ENCODE peak calls at places on chromosomes 11 and 22, in four cellular contexts. One of them, this sample, is unnamed.

GRCh38 chr11:122920579-122920978 is 38.0 kb downstream of the JHY start:
- DNase-seq in breast epithelium: no peak
- DNase-seq in A549: no peak
- DNase-seq in heart left ventricle: no peak
- DNase-seq in this sample: no peak

GRCh38 chr11:729492-730074 is 17.7 kb upstream of the TALDO1 start:
- DNase-seq in heart left ventricle: peak; percentile 47
- DNase-seq in A549: no peak
- DNase-seq in breast epithelium: no peak
- DNase-seq in this sample: peak; percentile 91

GRCh38 chr22:50308597-50308935 is 1.1 kb upstream of the PLXNB2 start:
- DNase-seq in heart left ventricle: peak; percentile 93
- DNase-seq in breast epithelium: peak; percentile 68
- DNase-seq in A549: no peak
- DNase-seq in this sample: no peak

GRCh38 chr11:46247090-46247489 is 30.4 kb upstream of the CREB3L1 start:
- DNase-seq in A549: no peak
- DNase-seq in heart left ventricle: no peak
- DNase-seq in breast epithelium: no peak
- DNase-seq in this sample: no peak

GRCh38 chr11:119120639-119121007 is 757 bp upstream of the HINFP start:
- DNase-seq in breast epithelium: no peak
- DNase-seq in A549: no peak
- DNase-seq in heart left ventricle: no peak
- DNase-seq in this sample: no peak

GRCh38 chr22:18048441-18048898 is 24.1 kb upstream of the MICAL3 start:
- DNase-seq in breast epithelium: peak; percentile 64
- DNase-seq in heart left ventricle: no peak
- DNase-seq in A549: no peak
- DNase-seq in this sample: no peak

GRCh38 chr11:111765984-111766833 is at the start of gene PPP2R1B:
- DNase-seq in A549: peak; percentile 82
- DNase-seq in breast epithelium: peak; percentile 62
- DNase-seq in heart left ventricle: peak; percentile 88
- DNase-seq in this sample: peak; percentile 74

GRCh38 chr22:42299586-42300285 is 29.3 kb upstream of the TCF20 start:
- DNase-seq in breast epithelium: no peak
- DNase-seq in A549: no peak
- DNase-seq in heart left ventricle: no peak
- DNase-seq in this sample: no peak

GRCh38 chr11:122287401-122287800 is 171.4 kb upstream of the BLID start:
- DNase-seq in heart left ventricle: no peak
- DNase-seq in A549: no peak
- DNase-seq in breast epithelium: no peak
- DNase-seq in this sample: no peak

GRCh38 chr11:116901211-116901610 is 63.8 kb upstream of the APOA1 start:
- DNase-seq in breast epithelium: no peak
- DNase-seq in A549: no peak
- DNase-seq in heart left ventricle: no peak
- DNase-seq in this sample: no peak

GRCh38 chr11:65574963-65575567 is 788 bp upstream of the EHBP1L1 start:
- DNase-seq in breast epithelium: no peak
- DNase-seq in A549: no peak
- DNase-seq in heart left ventricle: no peak
- DNase-seq in this sample: no peak

GRCh38 chr11:12046636-12047236 is 38.3 kb upstream of the DKK3 start:
- DNase-seq in heart left ventricle: no peak
- DNase-seq in breast epithelium: no peak
- DNase-seq in A549: no peak
- DNase-seq in this sample: no peak

GRCh38 chr22:50282361-50283144 is 12.4 kb upstream of the MAPK11 start:
- DNase-seq in heart left ventricle: no peak
- DNase-seq in A549: peak; percentile 73
- DNase-seq in breast epithelium: peak; percentile 93
- DNase-seq in this sample: no peak

GRCh38 chr11:44989831-44990566 is 39.3 kb upstream of the TP53I11 start:
- DNase-seq in A549: no peak
- DNase-seq in breast epithelium: no peak
- DNase-seq in heart left ventricle: peak; percentile 86
- DNase-seq in this sample: no peak

GRCh38 chr11:12448131-12448939 is 71.0 kb downstream of the PARVA start:
- DNase-seq in A549: no peak
- DNase-seq in heart left ventricle: no peak
- DNase-seq in breast epithelium: no peak
- DNase-seq in this sample: no peak

GRCh38 chr11:13210424-13210823 is 67.2 kb upstream of the BMAL1 start:
- DNase-seq in breast epithelium: peak; percentile 64
- DNase-seq in A549: peak; percentile 72
- DNase-seq in heart left ventricle: no peak
- DNase-seq in this sample: no peak

GRCh38 chr22:47195156-47195675 is 432.8 kb downstream of the TBC1D22A start:
- DNase-seq in A549: no peak
- DNase-seq in breast epithelium: no peak
- DNase-seq in heart left ventricle: no peak
- DNase-seq in this sample: no peak

GRCh38 chr11:40388097-40388818 is 1071.2 kb downstream of the LRRC4C start:
- DNase-seq in breast epithelium: no peak
- DNase-seq in A549: no peak
- DNase-seq in heart left ventricle: no peak
- DNase-seq in this sample: no peak

GRCh38 chr11:117907276-117908110 is 21.7 kb downstream of the TMPRSS13 start:
- DNase-seq in A549: peak; percentile 65
- DNase-seq in breast epithelium: peak; percentile 59
- DNase-seq in heart left ventricle: peak; percentile 91
- DNase-seq in this sample: peak; percentile 22

GRCh38 chr22:47575291-47575690 is 812.8 kb downstream of the TBC1D22A start:
- DNase-seq in heart left ventricle: no peak
- DNase-seq in breast epithelium: no peak
- DNase-seq in A549: no peak
- DNase-seq in this sample: no peak

GRCh38 chr22:19610518-19611253 is 86.5 kb upstream of the CLDN5 start:
- DNase-seq in A549: no peak
- DNase-seq in heart left ventricle: no peak
- DNase-seq in breast epithelium: no peak
- DNase-seq in this sample: no peak

GRCh38 chr22:33819743-33820142 is 100.5 kb downstream of the LARGE1 start:
- DNase-seq in A549: no peak
- DNase-seq in heart left ventricle: no peak
- DNase-seq in breast epithelium: no peak
- DNase-seq in this sample: no peak

GRCh38 chr11:64924910-64925284 is 408 bp downstream of the PPP2R5B start:
- DNase-seq in heart left ventricle: no peak
- DNase-seq in breast epithelium: no peak
- DNase-seq in A549: peak; percentile 51
- DNase-seq in this sample: peak; percentile 56

GRCh38 chr11:12772324-12772723 is 98.1 kb downstream of the TEAD1 start:
- DNase-seq in breast epithelium: no peak
- DNase-seq in heart left ventricle: no peak
- DNase-seq in A549: no peak
- DNase-seq in this sample: no peak

GRCh38 chr22:43101306-43101705 is 9.2 kb upstream of the BIK start:
- DNase-seq in A549: no peak
- DNase-seq in breast epithelium: no peak
- DNase-seq in heart left ventricle: no peak
- DNase-seq in this sample: no peak

GRCh38 chr11:88555018-88555828 is 217.7 kb upstream of the CTSC start:
- DNase-seq in A549: peak; percentile 34
- DNase-seq in heart left ventricle: no peak
- DNase-seq in breast epithelium: peak; percentile 17
- DNase-seq in this sample: no peak

GRCh38 chr11:111455291-111456085 is 56.7 kb downstream of the BTG4 start:
- DNase-seq in breast epithelium: no peak
- DNase-seq in A549: no peak
- DNase-seq in heart left ventricle: no peak
- DNase-seq in this sample: no peak

GRCh38 chr11:94840209-94840608 is 72.1 kb downstream of the AMOTL1 start:
- DNase-seq in heart left ventricle: no peak
- DNase-seq in A549: no peak
- DNase-seq in breast epithelium: no peak
- DNase-seq in this sample: no peak

GRCh38 chr11:111298466-111299110 is at the start of gene POU2AF3:
- DNase-seq in heart left ventricle: peak; percentile 58
- DNase-seq in breast epithelium: no peak
- DNase-seq in A549: no peak
- DNase-seq in this sample: no peak

GRCh38 chr11:103358251-103358650 is 249.0 kb downstream of the DYNC2H1 start:
- DNase-seq in breast epithelium: no peak
- DNase-seq in A549: no peak
- DNase-seq in heart left ventricle: no peak
- DNase-seq in this sample: no peak

GRCh38 chr22:50220603-50221409 is 20.0 kb downstream of the SELENOO start:
- DNase-seq in A549: no peak
- DNase-seq in heart left ventricle: no peak
- DNase-seq in breast epithelium: no peak
- DNase-seq in this sample: no peak

GRCh38 chr22:29268511-29269229 is 602 bp downstream of the EWSR1 start:
- DNase-seq in heart left ventricle: peak; percentile 85
- DNase-seq in A549: no peak
- DNase-seq in breast epithelium: peak; percentile 42
- DNase-seq in this sample: peak; percentile 62

DNA sequence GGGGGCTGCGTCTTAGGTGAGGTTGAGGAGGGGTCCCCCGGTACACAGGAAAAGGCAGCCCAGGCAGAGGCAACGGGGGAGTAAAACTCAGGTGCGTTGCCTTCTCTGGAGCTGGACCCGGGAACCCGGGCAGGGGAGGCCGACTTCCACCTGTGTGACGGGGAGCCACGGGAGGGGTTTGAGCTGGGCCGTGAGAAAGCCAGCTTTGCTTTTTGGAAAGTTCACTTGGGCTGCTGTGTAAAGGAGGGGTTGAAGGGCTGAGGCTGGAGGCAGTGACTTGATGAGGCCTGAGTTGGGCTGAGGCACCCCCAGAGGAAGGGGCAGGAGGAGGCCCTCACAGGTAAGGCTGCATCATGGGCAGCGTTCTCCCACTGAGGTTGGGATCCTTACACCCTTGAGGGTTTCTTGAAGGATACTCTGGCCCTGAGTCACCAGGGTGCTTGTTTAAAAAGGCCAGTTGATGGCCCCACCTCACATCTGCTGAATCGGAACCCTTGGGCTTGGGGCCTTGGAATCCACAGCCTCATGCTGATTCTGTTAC is 47.2 kb downstream of the CHRDL2 start:
- DNase-seq in breast epithelium: no peak
- DNase-seq in A549: no peak
- DNase-seq in heart left ventricle: no peak
- DNase-seq in this sample: no peak
- H3K27ac ChIP-seq in breast epithelium: peak overlapping the region; percentile 74
- H3K27ac ChIP-seq in A549: peak overlapping the region; percentile 88
- H3K27ac ChIP-seq in heart left ventricle: no peak overlapping the region
- H3K27ac ChIP-seq in this sample: peak overlapping the region; percentile 84

DNA sequence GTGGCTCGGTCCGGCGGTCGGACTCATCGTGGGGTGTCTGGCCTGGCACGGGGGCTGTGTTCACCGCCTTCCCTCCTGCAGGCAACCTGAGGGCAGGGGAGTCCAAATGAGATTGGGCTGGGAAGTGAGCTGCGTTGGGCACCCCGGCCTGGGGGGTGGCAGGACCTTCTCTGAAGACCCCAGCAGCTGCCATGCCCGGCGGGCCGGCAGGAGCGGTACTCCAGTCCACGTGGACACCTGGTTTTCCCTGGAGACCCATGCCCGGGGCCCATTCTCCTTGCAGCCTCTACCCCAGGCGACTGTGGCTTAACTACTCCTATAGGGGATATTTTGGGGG is 24.5 kb downstream of the LRRC10B start:
- DNase-seq in heart left ventricle: no peak
- DNase-seq in breast epithelium: no peak
- DNase-seq in A549: no peak
- DNase-seq in this sample: no peak
- H3K27ac ChIP-seq in heart left ventricle: no peak overlapping the region
- H3K27ac ChIP-seq in breast epithelium: no peak overlapping the region
- H3K27ac ChIP-seq in A549: peak overlapping the region; percentile 22
- H3K27ac ChIP-seq in this sample: no peak overlapping the region

GRCh38 chr22:30574095-30574981 is at the start of gene GAL3ST1:
- DNase-seq in breast epithelium: no peak
- DNase-seq in A549: peak; percentile 66
- DNase-seq in heart left ventricle: no peak
- DNase-seq in this sample: peak; percentile 83

GRCh38 chr22:30575011-30575671 is 676 bp upstream of the GAL3ST1 start:
- DNase-seq in breast epithelium: peak; percentile 45
- DNase-seq in A549: no peak
- DNase-seq in heart left ventricle: no peak
- DNase-seq in this sample: peak; percentile 50

GRCh38 chr22:30572840-30573593 is 1.4 kb downstream of the GAL3ST1 start:
- DNase-seq in breast epithelium: no peak
- DNase-seq in heart left ventricle: no peak
- DNase-seq in A549: peak; percentile 33
- DNase-seq in this sample: peak; percentile 37

GRCh38 chr22:30572210-30572609 is 2.3 kb downstream of the GAL3ST1 start:
- DNase-seq in breast epithelium: no peak
- DNase-seq in A549: no peak
- DNase-seq in heart left ventricle: no peak
- DNase-seq in this sample: no peak

DNA sequence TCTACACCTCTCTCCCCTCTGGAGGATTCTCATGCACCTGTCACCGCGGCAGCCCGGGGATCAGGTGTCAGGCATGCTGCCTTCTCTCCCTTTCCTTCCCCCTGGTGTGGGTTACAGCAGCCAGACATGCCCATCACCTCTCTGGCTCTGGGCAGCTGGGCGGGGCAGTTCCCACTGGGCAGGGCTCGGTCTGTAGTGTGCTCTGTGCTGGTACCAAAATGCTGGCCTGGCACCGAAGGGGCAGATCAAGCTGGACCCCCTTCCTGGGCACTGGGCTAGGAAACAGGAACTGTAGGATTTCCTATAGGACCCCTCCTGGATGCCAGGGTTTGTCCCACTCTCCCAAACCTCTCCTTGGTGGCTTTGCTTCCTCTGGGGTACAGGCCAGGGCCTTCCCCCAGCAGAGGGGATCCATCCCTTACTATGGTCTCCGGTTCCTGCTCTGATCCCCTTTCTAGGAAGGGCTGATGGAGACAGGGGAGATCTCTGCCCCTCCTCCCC is 821 bp downstream of the GAL3ST1 start:
- DNase-seq in A549: no peak
- DNase-seq in breast epithelium: no peak
- DNase-seq in heart left ventricle: no peak
- DNase-seq in this sample: no peak
- H3K27ac ChIP-seq in A549: peak overlapping the region; percentile 98
- H3K27ac ChIP-seq in breast epithelium: no peak overlapping the region
- H3K27ac ChIP-seq in heart left ventricle: no peak overlapping the region
- H3K27ac ChIP-seq in this sample: peak overlapping the region; percentile 97

GRCh38 chr11:63672156-63672463 is 934 bp upstream of the ATL3 start:
- DNase-seq in A549: no peak
- DNase-seq in breast epithelium: no peak
- DNase-seq in heart left ventricle: no peak
- DNase-seq in this sample: no peak

GRCh38 chr11:63672934-63673539 is 1.9 kb upstream of the ATL3 start:
- DNase-seq in heart left ventricle: no peak
- DNase-seq in A549: no peak
- DNase-seq in breast epithelium: no peak
- DNase-seq in this sample: no peak

GRCh38 chr11:63670738-63671321 is 346 bp downstream of the ATL3 start:
- DNase-seq in heart left ventricle: peak; percentile 78
- DNase-seq in A549: peak; percentile 62
- DNase-seq in breast epithelium: peak; percentile 45
- DNase-seq in this sample: peak; percentile 51

GRCh38 chr11:63671322-63672155 is at the start of gene ATL3:
- DNase-seq in breast epithelium: peak; percentile 96
- DNase-seq in heart left ventricle: peak; percentile 98
- DNase-seq in A549: peak; percentile 90
- DNase-seq in this sample: peak; percentile 93

GRCh38 chr11:63673579-63673978 is 2.4 kb upstream of the ATL3 start:
- DNase-seq in heart left ventricle: no peak
- DNase-seq in breast epithelium: no peak
- DNase-seq in A549: no peak
- DNase-seq in this sample: no peak
- H3K27ac ChIP-seq in heart left ventricle: no peak overlapping the region
- H3K27ac ChIP-seq in breast epithelium: no peak overlapping the region
- H3K27ac ChIP-seq in A549: peak overlapping the region; percentile 59
- H3K27ac ChIP-seq in this sample: no peak overlapping the region

This sample was measured in caudate nucleus.